ENCODE peak calls at places on chromosome 2, in five cellular contexts. R, I, J, A and X are unnamed samples. For H3K4me1, the result is how much of the 10 kb centered on the place peaks cover.

GRCh38 chr2:83282067-83282795 is 1176.8 kb downstream of the SUCLG1 start:
- DNase-seq in R (no peak), A (no peak), J (no peak), I (no peak), X (no peak)

GRCh38 chr2:429575-430254 is 141.8 kb upstream of the ALKAL2 start:
- DNase-seq in A (no peak), I (peak), J (no peak), R (no peak), X (no peak)

GRCh38 chr2:234444242-234444641 is 52.6 kb downstream of the ARL4C start:
- DNase-seq in I (no peak), R (no peak), A (no peak), J (no peak), X (no peak)

GRCh38 chr2:155391613-155392012 is 693.1 kb downstream of the KCNJ3 start:
- DNase-seq in I (no peak), R (no peak), J (no peak), A (no peak), X (no peak)

GRCh38 chr2:56376699-56377665 is 193.2 kb downstream of the CCDC85A start:
- DNase-seq in R (no peak), J (no peak), A (no peak), I (no peak), X (no peak)

GRCh38 chr2:120798569-120799215 is 63.0 kb downstream of the GLI2 start:
- DNase-seq in R (no peak), I (no peak), A (peak), J (no peak), X (peak)

GRCh38 chr2:48112911-48113687 is 206.8 kb upstream of the FBXO11 start:
- DNase-seq in A (peak), I (no peak), J (no peak), R (no peak), X (no peak)

GRCh38 chr2:39665811-39666488 is at the start of gene TMEM178A:
- DNase-seq in I (peak), A (peak), R (no peak), J (peak), X (no peak)

GRCh38 chr2:226208726-226209125 is 590.9 kb downstream of the IRS1 start:
- DNase-seq in R (no peak), J (no peak), A (no peak), I (no peak), X (no peak)

GRCh38 chr2:8277921-8278571 is 403.8 kb upstream of the ID2 start:
- DNase-seq in R (no peak), J (no peak), I (no peak), A (no peak), X (no peak)

GRCh38 chr2:108587621-108588020 is 53.4 kb downstream of the LIMS1 start:
- DNase-seq in I (peak), A (no peak), R (peak), J (no peak), X (no peak)

GRCh38 chr2:65630643-65631042 is 198.2 kb upstream of the SPRED2 start:
- DNase-seq in A (peak), R (no peak), J (no peak), I (no peak), X (no peak)

GRCh38 chr2:241771286-241772062 is 5.1 kb upstream of the GAL3ST2 start:
- DNase-seq in A (peak), I (peak), J (no peak), R (no peak), X (peak)

GRCh38 chr2:201261911-201262310 is 1.6 kb downstream of the CASP8 start:
- DNase-seq in J (no peak), I (no peak), A (no peak), R (no peak), X (no peak)

GRCh38 chr2:201264472-201265173 is 4.3 kb downstream of the CASP8 start:
- DNase-seq in I (no peak), R (peak), A (no peak), J (no peak), X (no peak)

GRCh38 chr2:201262718-201263117 is 2.4 kb downstream of the CASP8 start:
- DNase-seq in J (no peak), A (no peak), I (no peak), R (no peak), X (no peak)

GRCh38 chr2:201261471-201261870 is 1.1 kb downstream of the CASP8 start:
- DNase-seq in A (no peak), R (no peak), J (no peak), I (no peak), X (no peak)

DNA sequence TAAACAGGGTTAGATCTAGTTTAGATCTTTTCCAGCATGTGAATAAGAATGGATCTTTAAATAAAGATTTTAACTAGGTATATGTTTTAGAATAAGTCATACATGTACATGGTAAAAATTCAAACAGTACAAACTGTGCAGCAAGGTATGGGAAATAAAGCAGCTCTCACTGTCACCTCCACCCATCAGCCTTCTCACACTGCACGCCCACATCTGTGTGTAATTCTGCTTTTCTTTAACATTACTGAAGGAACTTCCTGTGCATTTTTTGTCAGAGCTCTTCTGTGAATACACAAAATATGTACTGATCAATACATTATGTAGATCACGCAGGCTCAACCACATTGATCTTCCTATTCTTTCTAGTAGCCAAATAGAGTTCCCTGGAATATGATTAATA is 3.4 kb downstream of the CASP8 start:
- DNase-seq in I (no peak), J (no peak), R (no peak), A (no peak), X (no peak)
- H3K4me1 ChIP-seq in I (under half), J (under half), R (half or more), A (under half), X (under half)

GRCh38 chr2:53818854-53819435 is 32.1 kb downstream of the ERLEC1 start:
- DNase-seq in A (no peak), R (no peak), J (no peak), I (no peak), X (no peak)
- H3K4me1 ChIP-seq in A (under half), R (under half), J (under half), I (under half), X (under half)

DNA sequence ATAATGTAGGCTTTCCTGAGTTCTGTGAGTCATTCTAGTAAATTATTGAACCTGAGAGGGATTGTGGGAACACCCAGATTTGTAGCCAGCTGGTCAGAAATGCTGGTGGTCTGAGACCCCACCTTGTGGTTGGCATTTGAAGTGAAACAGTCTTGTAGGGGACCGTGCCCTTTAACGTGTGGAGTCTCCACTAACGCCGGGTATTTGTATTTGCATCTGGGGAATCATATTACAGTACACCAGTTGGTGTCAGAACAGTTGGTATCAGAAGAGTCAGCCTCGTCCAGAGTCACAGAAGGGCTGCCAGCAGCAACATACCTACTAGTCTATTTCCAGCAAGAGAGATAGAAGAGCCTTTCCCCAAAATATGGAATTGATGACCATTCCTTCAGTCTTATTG is 38.3 kb upstream of the PTPN4 start:
- DNase-seq in J (no peak), R (peak), I (no peak), A (no peak), X (no peak)
- H3K4me1 ChIP-seq in J (under half), R (under half), I (under half), A (under half), X (under half)

GRCh38 chr2:156452971-156453370 is 16.8 kb downstream of the GPD2 start:
- DNase-seq in A (no peak), R (no peak), J (no peak), I (no peak), X (no peak)
- H3K4me1 ChIP-seq in A (under half), R (under half), J (half or more), I (under half), X (under half)

GRCh38 chr2:197426723-197427122 is 8.1 kb downstream of the SF3B1 start:
- DNase-seq in J (no peak), A (no peak), I (no peak), R (no peak), X (no peak)
- H3K4me1 ChIP-seq in J (under half), A (under half), I (under half), R (half or more), X (under half)